ENCODE peak calls at places on chromosome 4, in eight cellular contexts. C, Q, D, U, E, B, Z and T are unnamed samples.

GRCh38 chr4:4269326-4269725 is 20.6 kb downstream of the LYAR start:
- DNase-seq in C (no peak), Q (no peak), D (no peak), U (no peak), E (no peak), B (no peak), Z (no peak), T (no peak)

GRCh38 chr4:110071466-110071865 is 126.9 kb downstream of the ELOVL6 start:
- DNase-seq in C (no peak), Q (no peak), D (no peak), U (no peak), E (no peak), B (no peak), Z (no peak), T (no peak)

GRCh38 chr4:156528216-156528615 is 443.4 kb downstream of the PDGFC start:
- DNase-seq in C (no peak), Q (no peak), D (no peak), U (no peak), E (no peak), B (no peak), Z (no peak), T (no peak)

GRCh38 chr4:2406406-2406805 is 12.0 kb downstream of the ZFYVE28 start:
- DNase-seq in C (no peak), Q (no peak), D (no peak), U (no peak), E (no peak), B (no peak), Z (peak), T (no peak)

GRCh38 chr4:99811117-99811516 is 5.5 kb upstream of the DAPP1 start:
- DNase-seq in C (no peak), Q (no peak), D (no peak), U (no peak), E (no peak), B (no peak), Z (no peak), T (no peak)

GRCh38 chr4:155248002-155248896 is 39.8 kb downstream of the NPY2R start:
- DNase-seq in C (no peak), Q (no peak), D (no peak), U (no peak), E (no peak), B (no peak), Z (peak), T (no peak)

GRCh38 chr4:117400039-117400835 is 314.9 kb upstream of the TRAM1L1 start:
- DNase-seq in C (no peak), Q (peak), D (peak), U (no peak), E (peak), B (no peak), Z (no peak), T (no peak)

GRCh38 chr4:8240211-8241041 is 29.1 kb upstream of the HTRA3 start:
- DNase-seq in C (no peak), Q (no peak), D (no peak), U (no peak), E (no peak), B (no peak), Z (no peak), T (no peak)

GRCh38 chr4:148203056-148203898 is 238.9 kb downstream of the NR3C2 start:
- DNase-seq in C (no peak), Q (no peak), D (no peak), U (peak), E (no peak), B (no peak), Z (peak), T (no peak)

GRCh38 chr4:1503583-1504471 is 97.6 kb upstream of the NKX1-1 start:
- DNase-seq in C (no peak), Q (no peak), D (no peak), U (no peak), E (no peak), B (no peak), Z (no peak), T (no peak)

GRCh38 chr4:26039950-26040349 is 125.9 kb downstream of the SMIM20 start:
- DNase-seq in C (no peak), Q (no peak), D (no peak), U (no peak), E (peak), B (no peak), Z (no peak), T (no peak)

GRCh38 chr4:69760455-69760854 is at the start of gene SULT1B1:
- DNase-seq in C (no peak), Q (peak), D (no peak), U (no peak), E (no peak), B (peak), Z (no peak), T (no peak)